ENCODE peak calls at places on chromosomes 3 and 15, in eight cellular contexts. D is stimulated activated CD4-positive, alpha-beta T cell treated with anti-CD3 and anti-CD28 coated beads, Interleukin-2, amount 100 ng/mL, for 24 hours; T is fibroblast of pulmonary artery; H is right lobe of liver; N is neural crest cell; U is NCI-H2029 treated with DMSO at 0.1 percent for 48 hours; F is psoas muscle; Y is thoracic aorta. J is an unnamed sample.

GRCh38 chr3:179672918-179673317 is 20.1 kb downstream of the USP13 start:
- DNase-seq in F (no peak), Y (no peak), H (no peak), D (no peak), U (no peak), T (no peak), N (no peak), J (no peak)

GRCh38 chr3:69085543-69086132 is 901 bp downstream of the ARL6IP5 start:
- DNase-seq in T (no peak), U (no peak), F (peak), D (peak), Y (no peak), N (no peak), H (peak), J (no peak)

GRCh38 chr3:124504332-124505059 is 225.8 kb upstream of the UMPS start:
- DNase-seq in H (no peak), N (no peak), Y (peak), F (no peak), T (peak), U (peak), D (no peak), J (no peak)

GRCh38 chr3:13125092-13126015 is 52.1 kb upstream of the IQSEC1 start:
- DNase-seq in U (no peak), H (no peak), N (no peak), Y (no peak), T (no peak), D (no peak), F (no peak), J (no peak)

GRCh38 chr3:139113231-139113749 is 68.6 kb upstream of the PRR23C start:
- DNase-seq in H (peak), N (no peak), U (no peak), T (no peak), F (no peak), Y (no peak), D (no peak), J (no peak)

GRCh38 chr15:98983333-98983732 is 24.3 kb downstream of the PGPEP1L start:
- DNase-seq in Y (peak), H (no peak), D (no peak), T (peak), F (no peak), N (no peak), U (peak), J (no peak)

GRCh38 chr3:194939949-194940770 is 254.5 kb downstream of the FAM43A start:
- DNase-seq in T (no peak), D (no peak), U (no peak), F (no peak), Y (no peak), N (no peak), H (no peak), J (no peak)

GRCh38 chr3:145648396-145648795 is 512.6 kb downstream of the PLOD2 start:
- DNase-seq in N (no peak), U (no peak), F (no peak), T (no peak), H (no peak), D (no peak), Y (no peak), J (no peak)

GRCh38 chr15:80822666-80823065 is 43.5 kb downstream of the CEMIP start:
- DNase-seq in N (no peak), Y (no peak), T (no peak), H (no peak), U (no peak), F (no peak), D (no peak), J (no peak)

GRCh38 chr3:107979538-107979937 is 111.3 kb downstream of the CD47 start:
- DNase-seq in D (no peak), Y (no peak), T (peak), U (no peak), H (no peak), N (no peak), F (no peak), J (no peak)

GRCh38 chr15:73200339-73200738 is 148.1 kb downstream of the NEO1 start:
- DNase-seq in U (no peak), N (no peak), F (no peak), Y (no peak), T (no peak), D (no peak), H (no peak), J (no peak)

GRCh38 chr3:131350506-131350905 is 31.1 kb upstream of the NUDT16 start:
- DNase-seq in T (peak), D (no peak), N (no peak), Y (no peak), H (no peak), U (no peak), F (no peak), J (no peak)

GRCh38 chr3:98782826-98783500 is 19.8 kb downstream of the ST3GAL6 start:
- DNase-seq in H (no peak), N (no peak), F (no peak), Y (no peak), U (no peak), T (no peak), D (no peak), J (no peak)

GRCh38 chr3:132284006-132284405 is 33.2 kb upstream of the ACP3 start:
- DNase-seq in F (no peak), Y (no peak), H (no peak), T (peak), D (no peak), U (no peak), N (no peak), J (no peak)

GRCh38 chr15:63210151-63211051 is 21.0 kb downstream of the RAB8B start:
- DNase-seq in N (no peak), F (no peak), Y (no peak), H (no peak), T (no peak), U (no peak), D (no peak), J (no peak)

GRCh38 chr3:56131976-56132590 is 336.2 kb downstream of the ERC2 start:
- DNase-seq in N (no peak), Y (no peak), T (peak), U (no peak), D (no peak), F (no peak), H (no peak), J (no peak)

GRCh38 chr3:44954962-44955361 is 21.0 kb downstream of the ZDHHC3 start:
- DNase-seq in N (no peak), Y (no peak), H (no peak), D (no peak), U (no peak), T (peak), F (no peak), J (no peak)

GRCh38 chr3:127777861-127778711 is 44.2 kb downstream of the MGLL start:
- DNase-seq in U (no peak), H (no peak), N (no peak), F (peak), T (no peak), D (no peak), Y (no peak), J (no peak)

GRCh38 chr3:12393894-12394293 is 90.4 kb upstream of the TSEN2 start:
- DNase-seq in N (no peak), F (no peak), U (no peak), T (peak), H (no peak), Y (no peak), D (no peak), J (no peak)

GRCh38 chr3:156605686-156606605 is 51.0 kb upstream of the SSR3 start:
- DNase-seq in D (no peak), F (peak), H (peak), U (no peak), N (peak), Y (peak), T (peak), J (no peak)

GRCh38 chr15:59388670-59389069 is 16.0 kb upstream of the MYO1E start:
- DNase-seq in H (no peak), T (peak), Y (no peak), U (no peak), D (no peak), F (no peak), N (no peak), J (no peak)

GRCh38 chr3:45174234-45174633 is 28.1 kb upstream of the CDCP1 start:
- DNase-seq in F (no peak), D (no peak), H (no peak), T (no peak), U (no peak), Y (no peak), N (no peak), J (no peak)